ENCODE peak calls at places on chromosomes 7 and 10, in eight cellular contexts. J is tibial nerve, Y is heart right ventricle, M is Peyer's patch, Q is OCI-LY7, A is colonic mucosa, L is lower lobe of right lung, G is tibial artery. B is an unnamed sample.

GRCh38 chr10:123974406-123974805 is 82.8 kb upstream of the CPXM2 start:
- DNase-seq in Y (no peak), M (peak; percentile 65), Q (peak; percentile 24), A (peak; percentile 53), J (no peak), G (no peak), L (no peak), B (no peak)

GRCh38 chr7:97120713-97121457 is 3.4 kb downstream of the SDHAF3 start:
- DNase-seq in M (no peak), Y (no peak), Q (no peak), L (no peak), J (no peak), G (no peak), A (no peak), B (no peak)

GRCh38 chr10:101235766-101236165 is 6.5 kb upstream of the LBX1 start:
- DNase-seq in Y (no peak), L (no peak), J (no peak), M (no peak), Q (no peak), G (no peak), A (no peak), B (no peak)

GRCh38 chr10:73263948-73264347 is 11.5 kb upstream of the MRPS16 start:
- DNase-seq in A (no peak), Y (no peak), J (no peak), L (no peak), G (no peak), M (no peak), Q (peak; percentile 37), B (no peak)

GRCh38 chr7:99504281-99504602 is 220 bp upstream of the ZKSCAN5 start:
- DNase-seq in Y (no peak), M (no peak), Q (no peak), L (no peak), G (no peak), J (no peak), A (no peak), B (no peak)

GRCh38 chr10:126458453-126458852 is 70.2 kb upstream of the ADAM12 start:
- DNase-seq in L (no peak), J (no peak), M (no peak), Y (no peak), Q (no peak), G (no peak), A (no peak), B (no peak)

GRCh38 chr7:69782917-69783684 is 184.8 kb downstream of the AUTS2 start:
- DNase-seq in M (no peak), Y (peak; percentile 83), A (peak; percentile 45), G (peak; percentile 46), L (no peak), Q (no peak), J (peak; percentile 34), B (peak; percentile 71)

GRCh38 chr10:105950410-105950809 is 1214.1 kb downstream of the SORCS1 start:
- DNase-seq in A (peak; percentile 29), Y (peak; percentile 39), J (peak; percentile 30), L (peak; percentile 54), M (no peak), G (no peak), Q (peak; percentile 60), B (no peak)

GRCh38 chr10:94076325-94076841 is 82.7 kb downstream of the PLCE1 start:
- DNase-seq in M (no peak), G (no peak), Q (no peak), L (no peak), J (no peak), A (peak; percentile 46), Y (peak; percentile 15), B (no peak)

GRCh38 chr10:30639946-30640786 is 10.6 kb upstream of the LYZL2 start:
- DNase-seq in G (no peak), M (no peak), A (no peak), Y (no peak), Q (peak; percentile 59), J (no peak), L (no peak), B (no peak)

GRCh38 chr7:14252458-14252857 is 263.0 kb upstream of the ETV1 start:
- DNase-seq in Q (no peak), J (no peak), G (no peak), L (no peak), Y (no peak), M (no peak), A (no peak), B (no peak)

GRCh38 chr7:13794581-13794980 is 194.9 kb downstream of the ETV1 start:
- DNase-seq in G (no peak), A (no peak), L (no peak), Q (no peak), J (no peak), Y (no peak), M (no peak), B (no peak)

GRCh38 chr10:9198611-9199010 is 1144.1 kb downstream of the GATA3 start:
- DNase-seq in L (no peak), M (no peak), J (no peak), A (no peak), Y (no peak), G (no peak), Q (no peak), B (no peak)

GRCh38 chr10:90751107-90751997 is 106.5 kb downstream of the HTR7 start:
- DNase-seq in Y (no peak), L (no peak), G (peak; percentile 38), M (no peak), J (no peak), A (peak; percentile 32), Q (peak; percentile 44), B (no peak)

GRCh38 chr10:102267748-102268147 is 22.4 kb downstream of the GBF1 start:
- DNase-seq in M (no peak), L (no peak), G (no peak), Q (no peak), A (no peak), Y (no peak), J (no peak), B (no peak)

GRCh38 chr10:43404675-43405221 is 4.2 kb downstream of the HNRNPF start:
- DNase-seq in A (no peak), M (no peak), Y (no peak), J (no peak), G (no peak), L (no peak), Q (no peak), B (no peak)

DNA sequence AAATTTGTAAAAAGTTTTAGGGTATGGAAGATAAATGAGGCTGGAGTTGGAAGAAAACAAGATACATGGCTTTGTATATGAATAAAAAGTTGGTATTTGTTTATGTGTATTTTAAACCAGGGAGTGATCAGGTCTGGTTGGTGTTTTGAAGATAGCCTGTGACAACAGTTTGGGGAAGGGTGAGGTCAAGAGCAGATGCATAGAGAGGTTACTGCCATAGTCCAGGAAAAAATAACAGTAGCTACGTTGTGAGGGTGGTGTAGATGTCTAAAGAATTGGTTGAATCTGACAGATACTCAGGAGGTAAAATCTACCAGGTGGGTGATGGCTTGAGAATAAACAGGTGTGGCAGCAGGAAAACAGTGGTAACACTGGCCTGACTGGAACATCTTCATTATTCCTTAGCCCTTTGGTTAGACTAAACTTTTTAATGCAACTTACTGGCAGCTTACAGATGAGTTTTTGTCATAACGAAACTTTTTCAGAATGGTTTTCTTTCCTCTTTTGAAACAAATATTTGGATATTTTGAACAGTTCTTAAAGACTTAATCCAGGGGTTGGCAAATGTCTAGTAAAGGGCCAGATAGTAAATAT is 25.5 kb downstream of the ZNRF2 start:
- DNase-seq in A (no peak), M (no peak), G (no peak), L (no peak), Y (no peak), J (no peak), Q (no peak), B (no peak)
- H3K4me3 ChIP-seq in A (no peak overlapping the region), M (no peak overlapping the region), G (no peak overlapping the region), L (no peak overlapping the region), Y (no peak overlapping the region), J (no peak overlapping the region), Q (no peak overlapping the region), B (no peak overlapping the region)

DNA sequence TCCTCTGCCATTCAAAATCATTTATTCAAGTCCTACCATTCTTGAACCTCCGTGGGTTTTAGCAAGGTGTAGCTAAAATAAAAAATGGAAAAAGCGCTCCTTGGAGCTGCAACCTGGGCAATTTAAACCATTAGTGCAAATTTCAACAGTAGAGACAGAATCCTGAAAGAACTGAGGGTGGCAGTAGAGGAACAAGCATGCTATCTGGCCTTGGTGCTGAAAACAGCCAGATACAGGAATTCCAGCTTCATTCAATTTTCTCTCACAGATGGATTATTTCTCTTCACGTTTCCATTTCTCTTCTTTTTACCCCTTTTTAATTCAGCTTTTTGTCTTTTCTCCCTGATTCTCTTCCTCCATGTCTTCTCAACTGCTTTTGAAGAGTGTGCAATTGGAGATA is 77.7 kb downstream of the OTUD1 start:
- DNase-seq in A (no peak), J (no peak), Q (no peak), G (no peak), Y (no peak), M (no peak), L (no peak), B (no peak)
- TF ChIP-seq CTCF in A (no peak), J (peak; percentile 34), Q (peak; percentile 60), G (no peak), Y (peak; percentile 58), M (no peak), L (peak; percentile 35), B (no peak)

GRCh38 chr7:116239019-116239418 is 28.7 kb downstream of the TES start:
- DNase-seq in M (no peak), J (no peak), A (no peak), L (no peak), Y (no peak), G (no peak), Q (no peak), B (no peak)

GRCh38 chr7:116235380-116235779 is 25.0 kb downstream of the TES start:
- DNase-seq in M (no peak), G (no peak), L (no peak), J (no peak), A (no peak), Y (no peak), Q (no peak), B (no peak)

GRCh38 chr7:116232920-116233319 is 22.6 kb downstream of the TES start:
- DNase-seq in Y (no peak), J (no peak), L (no peak), M (no peak), A (no peak), Q (no peak), G (no peak), B (no peak)

GRCh38 chr7:116234517-116235200 is 24.3 kb downstream of the TES start:
- DNase-seq in M (no peak), A (no peak), J (no peak), L (no peak), G (no peak), Q (no peak), Y (no peak), B (no peak)

DNA sequence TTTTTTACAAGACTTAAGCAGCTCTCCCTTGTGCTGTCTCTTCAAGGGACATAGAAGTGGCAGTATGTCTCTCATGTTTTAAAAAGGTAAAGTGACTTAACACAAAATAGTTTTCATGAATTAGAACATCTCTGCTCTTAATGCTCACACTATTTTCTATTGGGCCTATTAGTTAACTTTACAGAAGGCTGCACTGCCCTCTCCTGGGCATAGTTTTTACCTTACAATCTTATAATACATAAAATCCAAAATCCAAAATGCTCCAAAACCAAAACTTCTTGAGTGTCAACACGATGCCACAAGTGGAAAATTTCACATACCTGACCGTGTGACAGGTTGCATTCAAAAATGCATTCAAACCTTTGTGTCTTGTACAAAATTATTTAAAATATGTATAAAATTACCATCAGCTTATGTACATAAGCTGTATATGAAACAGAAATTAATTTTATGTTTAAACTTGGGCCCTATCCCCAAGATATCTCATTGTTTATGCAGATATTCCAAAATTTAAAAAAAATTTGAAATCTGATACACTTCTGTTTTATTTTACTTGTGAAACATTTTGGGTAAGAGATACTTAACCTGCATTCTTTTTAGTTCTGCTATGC is 25.8 kb downstream of the TES start:
- DNase-seq in Q (peak; percentile 29), G (peak; percentile 63), A (peak; percentile 46), J (peak; percentile 51), Y (peak; percentile 61), M (no peak), L (no peak), B (no peak)
- H3K27ac ChIP-seq in Q (no peak overlapping the region), G (peak overlapping the region; percentile 90), A (no peak overlapping the region), J (no peak overlapping the region), Y (no peak overlapping the region), M (no peak overlapping the region), L (no peak overlapping the region), B (no peak overlapping the region)

GRCh38 chr10:80413152-80413996 is 5.0 kb downstream of the PRXL2A start:
- DNase-seq in G (no peak), A (no peak), M (no peak), J (no peak), Q (no peak), L (no peak), Y (no peak), B (no peak)
- H3K4me3 ChIP-seq in G (no peak overlapping the region), A (no peak overlapping the region), M (no peak overlapping the region), J (no peak overlapping the region), Q (no peak overlapping the region), L (no peak overlapping the region), Y (no peak overlapping the region), B (no peak overlapping the region)

B was measured in right atrium auricular region.